ENCODE peak calls at places on chromosomes 2 and 18, in nine cellular contexts. One of them, this sample, is unnamed.

GRCh38 chr2:234245945-234246344 is 195.4 kb downstream of the SPP2 start:
- DNase-seq in AG20443: peak; percentile 50
- DNase-seq in breast epithelium: no peak
- DNase-seq in stimulated activated CD8-positive, alpha-beta memory T cell treated with anti-CD3 and anti-CD28 coated beads, Interleukin-7, amount 100 ng/mL, for 4 hours: no peak
- DNase-seq in hippocampal formation: no peak
- DNase-seq in pancreas: no peak
- DNase-seq in occipital lobe: no peak
- DNase-seq in GM23248: peak; percentile 92
- DNase-seq in effector CD8-positive, alpha-beta T cell: no peak
- DNase-seq in this sample: peak; percentile 12

GRCh38 chr2:191705726-191706125 is 27.8 kb downstream of the NABP1 start:
- DNase-seq in AG20443: no peak
- DNase-seq in breast epithelium: no peak
- DNase-seq in stimulated activated CD8-positive, alpha-beta memory T cell treated with anti-CD3 and anti-CD28 coated beads, Interleukin-7, amount 100 ng/mL, for 4 hours: no peak
- DNase-seq in hippocampal formation: no peak
- DNase-seq in pancreas: no peak
- DNase-seq in occipital lobe: no peak
- DNase-seq in GM23248: no peak
- DNase-seq in effector CD8-positive, alpha-beta T cell: no peak
- DNase-seq in this sample: no peak

GRCh38 chr2:234405472-234405871 is 91.4 kb downstream of the ARL4C start:
- DNase-seq in AG20443: no peak
- DNase-seq in breast epithelium: no peak
- DNase-seq in stimulated activated CD8-positive, alpha-beta memory T cell treated with anti-CD3 and anti-CD28 coated beads, Interleukin-7, amount 100 ng/mL, for 4 hours: no peak
- DNase-seq in hippocampal formation: no peak
- DNase-seq in pancreas: no peak
- DNase-seq in occipital lobe: no peak
- DNase-seq in GM23248: no peak
- DNase-seq in effector CD8-positive, alpha-beta T cell: no peak
- DNase-seq in this sample: no peak

GRCh38 chr18:27778441-27778840 is 398.5 kb downstream of the CDH2 start:
- DNase-seq in AG20443: peak; percentile 12
- DNase-seq in breast epithelium: no peak
- DNase-seq in stimulated activated CD8-positive, alpha-beta memory T cell treated with anti-CD3 and anti-CD28 coated beads, Interleukin-7, amount 100 ng/mL, for 4 hours: no peak
- DNase-seq in hippocampal formation: no peak
- DNase-seq in pancreas: no peak
- DNase-seq in occipital lobe: no peak
- DNase-seq in GM23248: peak; percentile 45
- DNase-seq in effector CD8-positive, alpha-beta T cell: no peak
- DNase-seq in this sample: no peak

GRCh38 chr2:116098049-116098448 is 1655.6 kb downstream of the DPP10 start:
- DNase-seq in AG20443: no peak
- DNase-seq in breast epithelium: no peak
- DNase-seq in stimulated activated CD8-positive, alpha-beta memory T cell treated with anti-CD3 and anti-CD28 coated beads, Interleukin-7, amount 100 ng/mL, for 4 hours: no peak
- DNase-seq in hippocampal formation: no peak
- DNase-seq in pancreas: no peak
- DNase-seq in occipital lobe: no peak
- DNase-seq in GM23248: no peak
- DNase-seq in effector CD8-positive, alpha-beta T cell: no peak
- DNase-seq in this sample: no peak

GRCh38 chr2:211391206-211391605 is 834.8 kb downstream of the CPS1 start:
- DNase-seq in AG20443: no peak
- DNase-seq in breast epithelium: no peak
- DNase-seq in stimulated activated CD8-positive, alpha-beta memory T cell treated with anti-CD3 and anti-CD28 coated beads, Interleukin-7, amount 100 ng/mL, for 4 hours: no peak
- DNase-seq in hippocampal formation: no peak
- DNase-seq in pancreas: no peak
- DNase-seq in occipital lobe: no peak
- DNase-seq in GM23248: no peak
- DNase-seq in effector CD8-positive, alpha-beta T cell: no peak
- DNase-seq in this sample: no peak

GRCh38 chr2:154375625-154376020 is 322.9 kb upstream of the KCNJ3 start:
- DNase-seq in AG20443: peak; percentile 34
- DNase-seq in breast epithelium: no peak
- DNase-seq in stimulated activated CD8-positive, alpha-beta memory T cell treated with anti-CD3 and anti-CD28 coated beads, Interleukin-7, amount 100 ng/mL, for 4 hours: no peak
- DNase-seq in hippocampal formation: peak; percentile 80
- DNase-seq in pancreas: no peak
- DNase-seq in occipital lobe: no peak
- DNase-seq in GM23248: peak; percentile 72
- DNase-seq in effector CD8-positive, alpha-beta T cell: no peak
- DNase-seq in this sample: peak; percentile 45

GRCh38 chr2:641501-642430 is 35.4 kb downstream of the TMEM18 start:
- DNase-seq in AG20443: no peak
- DNase-seq in breast epithelium: no peak
- DNase-seq in stimulated activated CD8-positive, alpha-beta memory T cell treated with anti-CD3 and anti-CD28 coated beads, Interleukin-7, amount 100 ng/mL, for 4 hours: no peak
- DNase-seq in hippocampal formation: no peak
- DNase-seq in pancreas: no peak
- DNase-seq in occipital lobe: no peak
- DNase-seq in GM23248: no peak
- DNase-seq in effector CD8-positive, alpha-beta T cell: no peak
- DNase-seq in this sample: no peak

GRCh38 chr2:230170532-230170931 is 49.3 kb downstream of the SP110 start:
- DNase-seq in AG20443: no peak
- DNase-seq in breast epithelium: no peak
- DNase-seq in stimulated activated CD8-positive, alpha-beta memory T cell treated with anti-CD3 and anti-CD28 coated beads, Interleukin-7, amount 100 ng/mL, for 4 hours: no peak
- DNase-seq in hippocampal formation: no peak
- DNase-seq in pancreas: no peak
- DNase-seq in occipital lobe: no peak
- DNase-seq in GM23248: no peak
- DNase-seq in effector CD8-positive, alpha-beta T cell: no peak
- DNase-seq in this sample: peak; percentile 57

GRCh38 chr2:8424997-8425900 is 256.6 kb upstream of the ID2 start:
- DNase-seq in AG20443: no peak
- DNase-seq in breast epithelium: peak; percentile 5
- DNase-seq in stimulated activated CD8-positive, alpha-beta memory T cell treated with anti-CD3 and anti-CD28 coated beads, Interleukin-7, amount 100 ng/mL, for 4 hours: no peak
- DNase-seq in hippocampal formation: no peak
- DNase-seq in pancreas: no peak
- DNase-seq in occipital lobe: no peak
- DNase-seq in GM23248: no peak
- DNase-seq in effector CD8-positive, alpha-beta T cell: no peak
- DNase-seq in this sample: no peak

GRCh38 chr2:71605781-71606241 is 152.4 kb downstream of the DYSF start:
- DNase-seq in AG20443: no peak
- DNase-seq in breast epithelium: no peak
- DNase-seq in stimulated activated CD8-positive, alpha-beta memory T cell treated with anti-CD3 and anti-CD28 coated beads, Interleukin-7, amount 100 ng/mL, for 4 hours: no peak
- DNase-seq in hippocampal formation: no peak
- DNase-seq in pancreas: peak; percentile 24
- DNase-seq in occipital lobe: no peak
- DNase-seq in GM23248: no peak
- DNase-seq in effector CD8-positive, alpha-beta T cell: no peak
- DNase-seq in this sample: no peak

GRCh38 chr2:175585531-175585930 is 404.0 kb upstream of the ATP5MC3 start:
- DNase-seq in AG20443: no peak
- DNase-seq in breast epithelium: no peak
- DNase-seq in stimulated activated CD8-positive, alpha-beta memory T cell treated with anti-CD3 and anti-CD28 coated beads, Interleukin-7, amount 100 ng/mL, for 4 hours: no peak
- DNase-seq in hippocampal formation: no peak
- DNase-seq in pancreas: no peak
- DNase-seq in occipital lobe: no peak
- DNase-seq in GM23248: no peak
- DNase-seq in effector CD8-positive, alpha-beta T cell: no peak
- DNase-seq in this sample: no peak

GRCh38 chr18:59573962-59574361 is 123.3 kb downstream of the CCBE1 start:
- DNase-seq in AG20443: no peak
- DNase-seq in breast epithelium: no peak
- DNase-seq in stimulated activated CD8-positive, alpha-beta memory T cell treated with anti-CD3 and anti-CD28 coated beads, Interleukin-7, amount 100 ng/mL, for 4 hours: no peak
- DNase-seq in hippocampal formation: no peak
- DNase-seq in pancreas: no peak
- DNase-seq in occipital lobe: no peak
- DNase-seq in GM23248: no peak
- DNase-seq in effector CD8-positive, alpha-beta T cell: no peak
- DNase-seq in this sample: no peak

GRCh38 chr2:98269274-98269673 is 77.0 kb upstream of the CNGA3 start:
- DNase-seq in AG20443: peak; percentile 68
- DNase-seq in breast epithelium: no peak
- DNase-seq in stimulated activated CD8-positive, alpha-beta memory T cell treated with anti-CD3 and anti-CD28 coated beads, Interleukin-7, amount 100 ng/mL, for 4 hours: no peak
- DNase-seq in hippocampal formation: peak; percentile 10
- DNase-seq in pancreas: no peak
- DNase-seq in occipital lobe: no peak
- DNase-seq in GM23248: peak; percentile 73
- DNase-seq in effector CD8-positive, alpha-beta T cell: no peak
- DNase-seq in this sample: no peak

GRCh38 chr2:70946832-70947442 is 11.2 kb downstream of the ATP6V1B1 start:
- DNase-seq in AG20443: peak; percentile 60
- DNase-seq in breast epithelium: no peak
- DNase-seq in stimulated activated CD8-positive, alpha-beta memory T cell treated with anti-CD3 and anti-CD28 coated beads, Interleukin-7, amount 100 ng/mL, for 4 hours: no peak
- DNase-seq in hippocampal formation: peak; percentile 18
- DNase-seq in pancreas: no peak
- DNase-seq in occipital lobe: no peak
- DNase-seq in GM23248: peak; percentile 64
- DNase-seq in effector CD8-positive, alpha-beta T cell: peak; percentile 21
- DNase-seq in this sample: peak; percentile 53

GRCh38 chr2:59184281-59185020 is 943.3 kb upstream of the FANCL start:
- DNase-seq in AG20443: peak; percentile 30
- DNase-seq in breast epithelium: no peak
- DNase-seq in stimulated activated CD8-positive, alpha-beta memory T cell treated with anti-CD3 and anti-CD28 coated beads, Interleukin-7, amount 100 ng/mL, for 4 hours: no peak
- DNase-seq in hippocampal formation: no peak
- DNase-seq in pancreas: no peak
- DNase-seq in occipital lobe: no peak
- DNase-seq in GM23248: peak; percentile 45
- DNase-seq in effector CD8-positive, alpha-beta T cell: no peak
- DNase-seq in this sample: no peak

GRCh38 chr18:12474876-12475275 is 67.1 kb downstream of the PRELID3A start:
- DNase-seq in AG20443: no peak
- DNase-seq in breast epithelium: no peak
- DNase-seq in stimulated activated CD8-positive, alpha-beta memory T cell treated with anti-CD3 and anti-CD28 coated beads, Interleukin-7, amount 100 ng/mL, for 4 hours: no peak
- DNase-seq in hippocampal formation: no peak
- DNase-seq in pancreas: no peak
- DNase-seq in occipital lobe: no peak
- DNase-seq in GM23248: peak; percentile 31
- DNase-seq in effector CD8-positive, alpha-beta T cell: no peak
- DNase-seq in this sample: no peak

GRCh38 chr2:16195681-16196070 is 255.3 kb downstream of the MYCN start:
- DNase-seq in AG20443: no peak
- DNase-seq in breast epithelium: no peak
- DNase-seq in stimulated activated CD8-positive, alpha-beta memory T cell treated with anti-CD3 and anti-CD28 coated beads, Interleukin-7, amount 100 ng/mL, for 4 hours: no peak
- DNase-seq in hippocampal formation: no peak
- DNase-seq in pancreas: no peak
- DNase-seq in occipital lobe: no peak
- DNase-seq in GM23248: no peak
- DNase-seq in effector CD8-positive, alpha-beta T cell: no peak
- DNase-seq in this sample: no peak

GRCh38 chr2:64451051-64451450 is 2.9 kb upstream of the LGALSL start:
- DNase-seq in AG20443: no peak
- DNase-seq in breast epithelium: no peak
- DNase-seq in stimulated activated CD8-positive, alpha-beta memory T cell treated with anti-CD3 and anti-CD28 coated beads, Interleukin-7, amount 100 ng/mL, for 4 hours: no peak
- DNase-seq in hippocampal formation: no peak
- DNase-seq in pancreas: no peak
- DNase-seq in occipital lobe: no peak
- DNase-seq in GM23248: no peak
- DNase-seq in effector CD8-positive, alpha-beta T cell: no peak
- DNase-seq in this sample: no peak

This sample was measured in SK-N-MC.